ENCODE peak calls at places on chromosomes 6 and 20, in six cellular contexts. Z is esophagus squamous epithelium; R is epithelial cell of prostate; B is lower lobe of right lung; H is psoas muscle; L is CD4-positive, CD25-positive, alpha-beta regulatory T cell. V is an unnamed sample.

GRCh38 chr6:44002071-44002590 is 125.1 kb downstream of the MRPL14 start:
- DNase-seq in B (peak), H (no peak), L (no peak), R (no peak), Z (no peak), V (no peak)

GRCh38 chr6:99575544-99576227 is 7.2 kb upstream of the CCNC start:
- DNase-seq in L (no peak), R (no peak), B (no peak), Z (no peak), H (no peak), V (no peak)

GRCh38 chr6:133892444-133893323 is 3.8 kb downstream of the TCF21 start:
- DNase-seq in R (no peak), Z (no peak), H (no peak), L (no peak), B (no peak), V (no peak)

GRCh38 chr6:155185544-155185943 is 78.3 kb upstream of the CLDN20 start:
- DNase-seq in H (no peak), Z (no peak), L (no peak), B (no peak), R (peak), V (no peak)

GRCh38 chr6:125586074-125586473 is 163.4 kb upstream of the HEY2 start:
- DNase-seq in H (no peak), R (peak), B (no peak), L (no peak), Z (no peak), V (no peak)

GRCh38 chr6:4320860-4321259 is 185.5 kb upstream of the ECI2 start:
- DNase-seq in L (no peak), Z (no peak), R (peak), H (no peak), B (no peak), V (no peak)

GRCh38 chr20:50838707-50839385 is 44.0 kb downstream of the BCAS4 start:
- DNase-seq in B (no peak), Z (no peak), L (no peak), H (no peak), R (no peak), V (peak)

GRCh38 chr20:56003111-56003800 is 2.1 kb downstream of the CBLN4 start:
- DNase-seq in H (no peak), Z (no peak), L (no peak), B (no peak), R (no peak), V (no peak)

GRCh38 chr20:18101125-18101820 is 36.4 kb upstream of the KAT14 start:
- DNase-seq in R (no peak), B (no peak), L (no peak), Z (no peak), H (no peak), V (no peak)

GRCh38 chr20:44642203-44643153 is 9.0 kb downstream of the ADA start:
- DNase-seq in B (peak), H (peak), L (no peak), Z (no peak), R (no peak), V (no peak)

GRCh38 chr6:22236626-22237414 is 60.0 kb downstream of the PRL start:
- DNase-seq in R (peak), Z (no peak), L (no peak), H (peak), B (no peak), V (peak)

GRCh38 chr20:9912858-9913434 is 74.1 kb upstream of the PAK5 start:
- DNase-seq in R (no peak), H (peak), B (peak), Z (no peak), L (no peak), V (no peak)

GRCh38 chr6:163133017-163133416 is 281.5 kb upstream of the QKI start:
- DNase-seq in H (no peak), L (no peak), R (no peak), B (no peak), Z (no peak), V (no peak)

GRCh38 chr6:11618533-11618932 is 81.0 kb downstream of the TMEM170B start:
- DNase-seq in L (no peak), H (no peak), R (no peak), B (no peak), Z (no peak), V (no peak)

GRCh38 chr20:63103402-63104311 is 96.9 kb upstream of the BHLHE23 start:
- DNase-seq in H (no peak), B (peak), R (no peak), Z (no peak), L (peak), V (no peak)

GRCh38 chr6:72619883-72620696 is 1.8 kb upstream of the KCNQ5 start:
- DNase-seq in Z (no peak), H (peak), R (no peak), L (peak), B (peak), V (no peak)

GRCh38 chr6:156395276-156395675 is 381.9 kb upstream of the ARID1B start:
- DNase-seq in R (no peak), B (no peak), H (no peak), L (peak), Z (no peak), V (no peak)

GRCh38 chr6:139028242-139028657 is 295 bp upstream of the ABRACL start:
- DNase-seq in R (peak), Z (no peak), L (no peak), H (no peak), B (no peak), V (no peak)

DNA sequence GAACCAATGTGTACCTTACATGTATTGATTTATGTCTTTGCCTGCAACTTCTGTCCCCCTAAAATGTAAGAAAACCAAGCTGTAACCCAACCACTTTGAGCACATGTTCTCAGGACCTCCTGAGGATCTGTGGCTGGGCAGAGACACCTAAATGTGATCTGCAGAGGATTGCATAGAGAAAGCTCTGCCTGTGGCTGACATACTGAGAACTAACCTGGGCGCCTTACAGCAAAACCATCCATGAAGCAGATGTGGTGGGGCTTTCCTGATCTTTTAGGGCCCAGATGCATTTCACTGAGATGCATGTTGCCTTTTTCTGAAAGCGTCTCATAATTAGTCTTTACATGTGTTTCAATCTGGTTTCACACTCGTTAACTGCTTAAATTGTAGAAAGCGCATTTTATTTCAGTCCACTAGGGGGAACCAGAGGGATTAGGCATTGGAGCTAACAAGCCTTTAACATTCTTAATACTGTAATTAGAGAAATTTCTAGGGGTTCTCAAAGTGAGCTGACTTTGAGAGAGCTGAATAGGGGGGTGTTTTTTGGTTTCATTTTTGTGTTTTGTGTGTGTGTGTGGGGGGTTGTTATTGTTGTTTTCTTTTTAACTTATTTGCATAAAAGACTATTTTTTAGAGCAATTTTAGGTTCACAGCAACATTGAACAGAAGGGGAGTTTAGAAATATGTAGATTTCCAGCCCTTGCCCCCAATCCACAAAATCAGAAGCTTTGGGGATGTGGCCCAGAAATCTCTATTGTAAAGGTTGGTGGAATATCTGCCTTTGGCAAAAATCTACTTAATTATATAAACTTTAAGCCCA is 50.9 kb upstream of the FAM184A start:
- DNase-seq in Z (no peak), B (no peak), R (no peak), H (no peak), L (peak), V (no peak)
- H3K27ac ChIP-seq in Z (no peak), B (no peak), R (no peak), H (no peak), L (no peak), V (peak)

GRCh38 chr6:32182617-32183016 is 1.4 kb downstream of the AGER start:
- DNase-seq in H (no peak), R (no peak), B (no peak), L (no peak), Z (no peak), V (no peak)
- H3K27ac ChIP-seq in H (peak), R (no peak), B (peak), L (no peak), Z (peak), V (no peak)

GRCh38 chr6:36361071-36361470 is 24.4 kb upstream of the BNIP5 start:
- DNase-seq in R (no peak), L (no peak), B (no peak), Z (no peak), H (no peak), V (no peak)

GRCh38 chr6:36360241-36361054 is 23.8 kb upstream of the BNIP5 start:
- DNase-seq in R (no peak), Z (peak), H (peak), L (peak), B (peak), V (no peak)

GRCh38 chr6:36358235-36358915 is 21.7 kb upstream of the BNIP5 start:
- DNase-seq in L (no peak), Z (no peak), R (no peak), H (no peak), B (no peak), V (no peak)

GRCh38 chr6:36355819-36356218 is 19.1 kb upstream of the BNIP5 start:
- DNase-seq in L (no peak), B (no peak), H (no peak), Z (no peak), R (no peak), V (no peak)

GRCh38 chr6:36357872-36358234 is 21.2 kb upstream of the BNIP5 start:
- DNase-seq in R (no peak), L (no peak), H (no peak), B (no peak), Z (no peak), V (no peak)
- H3K27ac ChIP-seq in R (no peak), L (no peak), H (no peak), B (no peak), Z (no peak), V (no peak)

DNA sequence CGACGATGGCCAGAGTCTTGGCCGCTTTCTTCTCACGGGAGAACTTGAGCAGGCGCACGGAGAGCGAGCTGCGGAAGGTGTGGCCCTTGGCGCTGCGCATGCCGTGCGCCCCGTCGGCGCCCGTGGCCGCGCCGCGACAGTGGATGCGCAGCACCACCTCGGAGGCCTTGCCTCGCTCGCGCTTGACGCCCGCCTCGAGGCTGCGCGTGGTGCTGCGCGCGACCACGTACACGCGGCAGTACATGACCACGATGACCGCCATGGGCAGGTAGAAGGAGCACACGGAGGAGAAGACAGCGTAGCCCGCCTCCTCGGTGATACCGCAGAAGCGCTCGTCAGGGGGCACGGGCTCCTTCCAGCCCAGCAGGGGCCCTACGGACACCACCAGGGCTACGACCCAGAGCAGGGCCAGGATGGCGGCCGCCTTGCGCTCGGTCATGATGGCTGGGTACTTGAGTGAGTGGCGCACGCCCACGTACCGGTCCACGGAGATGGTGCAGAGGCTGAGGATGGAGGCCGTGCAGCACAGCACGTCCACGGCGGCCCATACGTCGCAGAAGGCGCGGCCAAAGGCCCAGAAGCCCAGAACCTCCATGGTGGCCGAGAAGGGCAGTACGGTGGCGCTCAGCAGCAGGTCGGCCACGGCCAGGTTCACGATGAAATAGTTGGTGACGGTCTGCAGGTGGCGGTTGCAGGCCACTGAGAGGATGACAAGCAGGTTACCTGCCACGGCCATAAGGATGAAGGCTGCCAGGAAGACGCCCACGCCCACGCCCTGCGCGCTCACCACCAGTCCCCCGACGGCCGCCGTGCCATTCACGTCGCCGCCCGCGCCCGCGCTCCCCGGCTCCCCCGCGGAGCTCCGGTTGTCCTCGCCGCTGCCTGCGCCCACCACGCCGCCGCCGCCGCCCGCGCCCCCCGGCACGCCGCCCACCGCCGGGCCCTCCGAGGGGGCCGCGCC is 232.8 kb upstream of the RNF24 start:
- DNase-seq in Z (no peak), R (no peak), L (no peak), H (no peak), B (no peak), V (no peak)
- H3K27ac ChIP-seq in Z (no peak), R (no peak), L (no peak), H (no peak), B (no peak), V (no peak)

GRCh38 chr6:42366999-42367352 is 84.8 kb downstream of the TRERF1 start:
- DNase-seq in H (no peak), R (no peak), L (no peak), Z (no peak), B (no peak), V (no peak)
- H3K27ac ChIP-seq in H (no peak), R (no peak), L (peak), Z (peak), B (peak), V (no peak)

GRCh38 chr6:137214931-137215330 is 4.3 kb downstream of the IFNGR1 start:
- DNase-seq in R (no peak), H (no peak), Z (no peak), L (no peak), B (no peak), V (no peak)

GRCh38 chr6:137211910-137212309 is 7.3 kb downstream of the IFNGR1 start:
- DNase-seq in R (no peak), L (no peak), H (no peak), Z (no peak), B (no peak), V (no peak)

GRCh38 chr6:137213331-137213740 is 5.8 kb downstream of the IFNGR1 start:
- DNase-seq in L (no peak), H (no peak), B (no peak), Z (no peak), R (no peak), V (no peak)

GRCh38 chr6:137216106-137216505 is 3.1 kb downstream of the IFNGR1 start:
- DNase-seq in R (no peak), B (no peak), H (no peak), L (no peak), Z (no peak), V (no peak)

GRCh38 chr6:137213813-137214212 is 5.4 kb downstream of the IFNGR1 start:
- DNase-seq in H (no peak), Z (no peak), B (no peak), L (no peak), R (no peak), V (no peak)
- H3K27ac ChIP-seq in H (peak), Z (peak), B (peak), L (no peak), R (no peak), V (no peak)

V was measured in keratinocyte.